ENCODE peak calls at places on chromosomes 5 and 9, in ten cellular contexts. X, L, H, Y, Q, S, A, V, U and R are unnamed samples.

GRCh38 chr5:6090079-6090654 is 288.2 kb downstream of the MED10 start:
- DNase-seq in X (no peak), L (no peak), H (no peak), Y (no peak), Q (no peak), S (no peak), A (no peak), V (no peak), U (no peak), R (no peak)

GRCh38 chr9:106920701-106921283 is 57.8 kb downstream of the ZNF462 start:
- DNase-seq in X (peak), L (no peak), H (no peak), Y (no peak), Q (no peak), S (peak), A (no peak), V (no peak), U (no peak), R (no peak)

GRCh38 chr5:78566747-78567449 is 81.7 kb downstream of the LHFPL2 start:
- DNase-seq in X (no peak), L (no peak), H (peak), Y (no peak), Q (no peak), S (peak), A (no peak), V (no peak), U (no peak), R (no peak)

GRCh38 chr9:137757613-137758029 is 120.0 kb upstream of the CACNA1B start:
- DNase-seq in X (no peak), L (no peak), H (peak), Y (no peak), Q (no peak), S (peak), A (peak), V (no peak), U (peak), R (no peak)

GRCh38 chr5:126811515-126812198 is 34.7 kb downstream of the LMNB1 start:
- DNase-seq in X (no peak), L (no peak), H (peak), Y (no peak), Q (no peak), S (peak), A (peak), V (no peak), U (no peak), R (no peak)

GRCh38 chr9:93302586-93303257 is 118.8 kb downstream of the WNK2 start:
- DNase-seq in X (peak), L (peak), H (peak), Y (peak), Q (no peak), S (peak), A (peak), V (peak), U (peak), R (peak)

GRCh38 chr5:127898551-127899213 is 184.9 kb upstream of the SLC12A2 start:
- DNase-seq in X (no peak), L (no peak), H (peak), Y (no peak), Q (no peak), S (no peak), A (no peak), V (no peak), U (no peak), R (no peak)

GRCh38 chr5:181261320-181262085 is 560 bp upstream of the TRIM52 start:
- DNase-seq in X (peak), L (peak), H (no peak), Y (peak), Q (peak), S (peak), A (peak), V (peak), U (peak), R (peak)

GRCh38 chr9:81035171-81035570 is 654.2 kb downstream of the TLE1 start:
- DNase-seq in X (no peak), L (no peak), H (no peak), Y (no peak), Q (no peak), S (peak), A (no peak), V (no peak), U (no peak), R (no peak)

GRCh38 chr9:136060671-136061371 is 34.3 kb downstream of the NACC2 start:
- DNase-seq in X (no peak), L (peak), H (no peak), Y (peak), Q (no peak), S (no peak), A (no peak), V (no peak), U (no peak), R (no peak)

GRCh38 chr9:123310551-123311249 is 42.3 kb upstream of the STRBP start:
- DNase-seq in X (no peak), L (peak), H (no peak), Y (no peak), Q (no peak), S (no peak), A (no peak), V (no peak), U (no peak), R (no peak)

GRCh38 chr5:178434016-178434761 is 156.0 kb downstream of the COL23A1 start:
- DNase-seq in X (no peak), L (peak), H (no peak), Y (no peak), Q (no peak), S (no peak), A (no peak), V (no peak), U (no peak), R (peak)

GRCh38 chr5:78162253-78162862 is 132.1 kb downstream of the AP3B1 start:
- DNase-seq in X (peak), L (no peak), H (peak), Y (no peak), Q (no peak), S (peak), A (peak), V (no peak), U (no peak), R (no peak)

GRCh38 chr5:1103505-1104326 is 8.1 kb downstream of the SLC12A7 start:
- DNase-seq in X (no peak), L (peak), H (peak), Y (peak), Q (no peak), S (no peak), A (no peak), V (no peak), U (no peak), R (no peak)

GRCh38 chr5:144189800-144190429 is 19.2 kb downstream of the KCTD16 start:
- DNase-seq in X (peak), L (no peak), H (peak), Y (no peak), Q (no peak), S (peak), A (peak), V (no peak), U (peak), R (no peak)

GRCh38 chr5:151480384-151480783 is 33.0 kb downstream of the SLC36A1 start:
- DNase-seq in X (no peak), L (no peak), H (peak), Y (no peak), Q (no peak), S (no peak), A (no peak), V (no peak), U (no peak), R (peak)

GRCh38 chr5:9421823-9422354 is 124.0 kb downstream of the SEMA5A start:
- DNase-seq in X (no peak), L (no peak), H (peak), Y (no peak), Q (no peak), S (peak), A (no peak), V (no peak), U (no peak), R (no peak)

GRCh38 chr5:120164037-120164436 is 300.1 kb upstream of the PRR16 start:
- DNase-seq in X (no peak), L (no peak), H (no peak), Y (no peak), Q (no peak), S (no peak), A (no peak), V (no peak), U (no peak), R (no peak)

GRCh38 chr9:112945620-112946208 is 55.0 kb upstream of the SLC46A2 start:
- DNase-seq in X (peak), L (no peak), H (no peak), Y (no peak), Q (peak), S (no peak), A (no peak), V (no peak), U (no peak), R (peak)

GRCh38 chr9:73149371-73150067 is 2.1 kb upstream of the ANXA1 start:
- DNase-seq in X (no peak), L (no peak), H (peak), Y (no peak), Q (no peak), S (peak), A (no peak), V (no peak), U (no peak), R (no peak)

GRCh38 chr5:66849803-66850202 is 253.6 kb downstream of the MAST4 start:
- DNase-seq in X (no peak), L (no peak), H (no peak), Y (no peak), Q (no peak), S (peak), A (no peak), V (no peak), U (no peak), R (no peak)

GRCh38 chr9:13270734-13271133 is 8.8 kb downstream of the MPDZ start:
- DNase-seq in X (no peak), L (no peak), H (no peak), Y (no peak), Q (no peak), S (no peak), A (no peak), V (no peak), U (no peak), R (no peak)

GRCh38 chr9:2163231-2163885 is 148.2 kb downstream of the SMARCA2 start:
- DNase-seq in X (no peak), L (no peak), H (no peak), Y (no peak), Q (no peak), S (no peak), A (no peak), V (no peak), U (no peak), R (no peak)

GRCh38 chr5:108728566-108729305 is 19.0 kb upstream of the FER start:
- DNase-seq in X (no peak), L (no peak), H (no peak), Y (no peak), Q (no peak), S (no peak), A (peak), V (no peak), U (peak), R (no peak)

GRCh38 chr5:149434162-149435014 is 55.3 kb upstream of the IL17B start:
- DNase-seq in X (peak), L (no peak), H (peak), Y (peak), Q (no peak), S (peak), A (no peak), V (peak), U (peak), R (peak)

GRCh38 chr5:126124706-126125345 is 298.4 kb upstream of the GRAMD2B start:
- DNase-seq in X (no peak), L (no peak), H (peak), Y (no peak), Q (no peak), S (peak), A (no peak), V (no peak), U (no peak), R (no peak)

GRCh38 chr5:55319481-55319880 is 11.7 kb downstream of the MTREX start:
- DNase-seq in X (no peak), L (no peak), H (no peak), Y (no peak), Q (no peak), S (no peak), A (no peak), V (no peak), U (no peak), R (no peak)

GRCh38 chr9:75482566-75482965 is 394.3 kb downstream of the OSTF1 start:
- DNase-seq in X (no peak), L (no peak), H (no peak), Y (no peak), Q (no peak), S (no peak), A (no peak), V (no peak), U (no peak), R (no peak)

GRCh38 chr9:113152699-113153098 is 1.9 kb downstream of the SLC31A2 start:
- DNase-seq in X (no peak), L (peak), H (no peak), Y (no peak), Q (no peak), S (no peak), A (no peak), V (no peak), U (no peak), R (no peak)

GRCh38 chr5:122286547-122286946 is 25.5 kb upstream of the SNCAIP start:
- DNase-seq in X (no peak), L (no peak), H (no peak), Y (no peak), Q (peak), S (no peak), A (no peak), V (no peak), U (no peak), R (no peak)

GRCh38 chr5:138967806-138968448 is 92.8 kb upstream of the LRRTM2 start:
- DNase-seq in X (no peak), L (no peak), H (no peak), Y (no peak), Q (no peak), S (no peak), A (no peak), V (no peak), U (no peak), R (no peak)

GRCh38 chr9:130681769-130682489 is 11.7 kb upstream of the EXOSC2 start:
- DNase-seq in X (peak), L (no peak), H (peak), Y (no peak), Q (no peak), S (no peak), A (no peak), V (peak), U (no peak), R (peak)

GRCh38 chr9:97981828-97982164 is 1.3 kb upstream of the ANP32B start:
- DNase-seq in X (no peak), L (no peak), H (no peak), Y (no peak), Q (no peak), S (no peak), A (no peak), V (no peak), U (no peak), R (no peak)

GRCh38 chr9:111866976-111867375 is 29.6 kb upstream of the UGCG start:
- DNase-seq in X (no peak), L (no peak), H (no peak), Y (no peak), Q (no peak), S (peak), A (no peak), V (no peak), U (no peak), R (no peak)

GRCh38 chr5:79025054-79025465 is 40.0 kb upstream of the ARSB start:
- DNase-seq in X (peak), L (no peak), H (peak), Y (peak), Q (peak), S (peak), A (peak), V (peak), U (peak), R (peak)

GRCh38 chr5:20572560-20572959 is 584.6 kb upstream of the CDH18 start:
- DNase-seq in X (no peak), L (no peak), H (peak), Y (no peak), Q (no peak), S (peak), A (no peak), V (no peak), U (no peak), R (no peak)

GRCh38 chr9:121464968-121465367 is 34.7 kb downstream of the GGTA1 start:
- DNase-seq in X (no peak), L (no peak), H (no peak), Y (no peak), Q (no peak), S (no peak), A (no peak), V (no peak), U (no peak), R (no peak)